ENCODE peak calls at places on chromosomes 5 and 9, in four cellular contexts. S is amniotic stem cell, K is HTR-8/SVneo, V is C1 segment of cervical spinal cord. B is an unnamed sample.

GRCh38 chr5:158874343-158874742 is 225.4 kb downstream of the EBF1 start:
- DNase-seq in S (no peak), V (no peak), K (no peak), B (no peak)

GRCh38 chr9:33143241-33143642 is 23.9 kb downstream of the B4GALT1 start:
- DNase-seq in S (no peak), V (no peak), K (no peak), B (peak)

GRCh38 chr5:88840497-88840896 is 42.5 kb downstream of the MEF2C start:
- DNase-seq in V (no peak), S (no peak), K (no peak), B (no peak)

GRCh38 chr9:33167084-33167948 is at the start of gene B4GALT1:
- DNase-seq in S (peak), K (peak), V (peak), B (peak)

GRCh38 chr9:135671591-135672041 is 8.5 kb downstream of the LCN9 start:
- DNase-seq in K (no peak), V (no peak), S (no peak), B (no peak)

GRCh38 chr5:179275941-179276837 is 69.1 kb downstream of the ADAMTS2 start:
- DNase-seq in K (peak), S (peak), V (no peak), B (peak)

GRCh38 chr9:125003332-125003731 is 62.4 kb upstream of the GOLGA1 start:
- DNase-seq in K (no peak), S (no peak), V (no peak), B (no peak)

GRCh38 chr9:132806723-132807421 is 71.2 kb downstream of the AK8 start:
- DNase-seq in K (no peak), V (no peak), S (no peak), B (no peak)

GRCh38 chr5:80283360-80283759 is 27.5 kb upstream of the SERINC5 start:
- DNase-seq in V (no peak), K (no peak), S (no peak), B (no peak)

GRCh38 chr5:58094031-58094430 is 365.9 kb downstream of the PLK2 start:
- DNase-seq in K (peak), V (no peak), S (no peak), B (no peak)

GRCh38 chr9:3768698-3769458 is 243.1 kb upstream of the RFX3 start:
- DNase-seq in K (no peak), V (no peak), S (no peak), B (no peak)

GRCh38 chr9:75233011-75233410 is 144.7 kb downstream of the OSTF1 start:
- DNase-seq in V (no peak), K (no peak), S (no peak), B (no peak)

GRCh38 chr5:28779161-28779754 is 1740.9 kb upstream of the CDH9 start:
- DNase-seq in S (no peak), V (no peak), K (peak), B (no peak)

GRCh38 chr5:113027431-113027830 is 50.8 kb downstream of the DCP2 start:
- DNase-seq in K (no peak), V (no peak), S (no peak), B (no peak)

GRCh38 chr9:2209400-2209799 is 194.3 kb downstream of the SMARCA2 start:
- DNase-seq in K (no peak), S (no peak), V (no peak), B (no peak)

GRCh38 chr9:109251080-109251775 is 69.6 kb downstream of the EPB41L4B start:
- DNase-seq in K (no peak), S (no peak), V (no peak), B (peak)

GRCh38 chr9:5459289-5459829 is 9.0 kb downstream of the CD274 start:
- DNase-seq in K (no peak), S (no peak), V (no peak), B (peak)

GRCh38 chr5:113147088-113147487 is 170.5 kb downstream of the DCP2 start:
- DNase-seq in K (no peak), V (no peak), S (peak), B (no peak)

GRCh38 chr9:136840140-136840876 is 2.0 kb upstream of the AJM1 start:
- DNase-seq in V (no peak), K (no peak), S (no peak), B (peak)

GRCh38 chr5:61010759-61011460 is 65.9 kb downstream of the NDUFAF2 start:
- DNase-seq in V (no peak), K (no peak), S (no peak), B (no peak)

GRCh38 chr5:56962286-56962685 is 10.4 kb upstream of the MIER3 start:
- DNase-seq in V (no peak), S (no peak), K (no peak), B (no peak)

GRCh38 chr5:142420521-142420920 is 95.7 kb upstream of the SPRY4 start:
- DNase-seq in S (no peak), V (no peak), K (no peak), B (no peak)

GRCh38 chr9:17063535-17064135 is 71.2 kb upstream of the CNTLN start:
- DNase-seq in S (peak), V (no peak), K (peak), B (no peak)

GRCh38 chr9:4596165-4596922 is 65.8 kb upstream of the PLPP6 start:
- DNase-seq in S (no peak), K (no peak), V (no peak), B (no peak)

GRCh38 chr9:88313364-88314220 is 74.7 kb upstream of the SPIN1 start:
- DNase-seq in K (no peak), V (no peak), S (no peak), B (no peak)

GRCh38 chr9:2824564-2824963 is 19.3 kb downstream of the PUM3 start:
- DNase-seq in V (no peak), K (no peak), S (no peak), B (no peak)

GRCh38 chr5:127229185-127229889 is 61.3 kb upstream of the MEGF10 start:
- DNase-seq in S (peak), V (peak), K (no peak), B (peak)